ENCODE peak calls at places on chromosomes 7 and 10, in seven cellular contexts. One of them, this sample, is unnamed.

GRCh38 chr10:11109590-11109989 is 91.9 kb downstream of the CELF2 start:
- DNase-seq in PC-3: no peak
- DNase-seq in HCT116: no peak
- DNase-seq in GM23338: no peak
- DNase-seq in MM.1S: no peak
- DNase-seq in neural progenitor cell: no peak
- DNase-seq in hepatocyte: no peak
- DNase-seq in this sample: no peak

GRCh38 chr7:16776053-16776452 is 22.5 kb downstream of the TSPAN13 start:
- DNase-seq in PC-3: no peak
- DNase-seq in neural progenitor cell: peak
- DNase-seq in HCT116: no peak
- DNase-seq in GM23338: no peak
- DNase-seq in MM.1S: no peak
- DNase-seq in hepatocyte: no peak
- DNase-seq in this sample: no peak

GRCh38 chr10:88986549-88987242 is 3.9 kb upstream of the FAS start:
- DNase-seq in GM23338: peak
- DNase-seq in MM.1S: peak
- DNase-seq in neural progenitor cell: peak
- DNase-seq in PC-3: peak
- DNase-seq in hepatocyte: peak
- DNase-seq in HCT116: no peak
- DNase-seq in this sample: peak

GRCh38 chr10:63264852-63265617 is 131.9 kb downstream of the NRBF2 start:
- DNase-seq in PC-3: peak
- DNase-seq in hepatocyte: peak
- DNase-seq in neural progenitor cell: peak
- DNase-seq in GM23338: peak
- DNase-seq in HCT116: no peak
- DNase-seq in MM.1S: peak
- DNase-seq in this sample: peak

GRCh38 chr7:99005776-99006175 is 127.4 kb downstream of the TRRAP start:
- DNase-seq in PC-3: no peak
- DNase-seq in neural progenitor cell: no peak
- DNase-seq in GM23338: no peak
- DNase-seq in hepatocyte: no peak
- DNase-seq in HCT116: no peak
- DNase-seq in MM.1S: no peak
- DNase-seq in this sample: no peak

GRCh38 chr10:15046626-15047025 is 2.9 kb downstream of the OLAH start:
- DNase-seq in hepatocyte: no peak
- DNase-seq in GM23338: no peak
- DNase-seq in HCT116: no peak
- DNase-seq in MM.1S: no peak
- DNase-seq in PC-3: peak
- DNase-seq in neural progenitor cell: no peak
- DNase-seq in this sample: peak

GRCh38 chr10:24449334-24449740 is 240.4 kb downstream of the KIAA1217 start:
- DNase-seq in hepatocyte: no peak
- DNase-seq in neural progenitor cell: no peak
- DNase-seq in MM.1S: peak
- DNase-seq in PC-3: no peak
- DNase-seq in HCT116: no peak
- DNase-seq in GM23338: no peak
- DNase-seq in this sample: peak

GRCh38 chr7:105648561-105649401 is 67.5 kb upstream of the EFCAB10 start:
- DNase-seq in neural progenitor cell: peak
- DNase-seq in PC-3: peak
- DNase-seq in HCT116: peak
- DNase-seq in GM23338: no peak
- DNase-seq in hepatocyte: peak
- DNase-seq in MM.1S: no peak
- DNase-seq in this sample: peak

GRCh38 chr7:116089293-116089692 is 58.7 kb upstream of the TFEC start:
- DNase-seq in GM23338: no peak
- DNase-seq in PC-3: peak
- DNase-seq in HCT116: no peak
- DNase-seq in hepatocyte: no peak
- DNase-seq in neural progenitor cell: no peak
- DNase-seq in MM.1S: no peak
- DNase-seq in this sample: peak

GRCh38 chr10:79024296-79024695 is 44.5 kb upstream of the ZMIZ1 start:
- DNase-seq in HCT116: no peak
- DNase-seq in GM23338: no peak
- DNase-seq in neural progenitor cell: no peak
- DNase-seq in MM.1S: no peak
- DNase-seq in PC-3: no peak
- DNase-seq in hepatocyte: no peak
- DNase-seq in this sample: no peak

GRCh38 chr7:40990841-40991240 is 712.0 kb downstream of the INHBA start:
- DNase-seq in GM23338: no peak
- DNase-seq in hepatocyte: no peak
- DNase-seq in PC-3: no peak
- DNase-seq in neural progenitor cell: no peak
- DNase-seq in MM.1S: no peak
- DNase-seq in HCT116: no peak
- DNase-seq in this sample: peak

GRCh38 chr7:52088008-52088787 is 771.6 kb upstream of the COBL start:
- DNase-seq in PC-3: no peak
- DNase-seq in MM.1S: no peak
- DNase-seq in HCT116: no peak
- DNase-seq in hepatocyte: peak
- DNase-seq in neural progenitor cell: peak
- DNase-seq in GM23338: peak
- DNase-seq in this sample: no peak

GRCh38 chr7:49260501-49260900 is 336.2 kb downstream of the CDC14C start:
- DNase-seq in hepatocyte: no peak
- DNase-seq in GM23338: no peak
- DNase-seq in MM.1S: no peak
- DNase-seq in HCT116: no peak
- DNase-seq in neural progenitor cell: no peak
- DNase-seq in PC-3: no peak
- DNase-seq in this sample: no peak

GRCh38 chr7:34453150-34453549 is 204.9 kb upstream of the NPSR1 start:
- DNase-seq in MM.1S: no peak
- DNase-seq in neural progenitor cell: no peak
- DNase-seq in GM23338: no peak
- DNase-seq in PC-3: no peak
- DNase-seq in hepatocyte: no peak
- DNase-seq in HCT116: no peak
- DNase-seq in this sample: peak

GRCh38 chr10:3419719-3420495 is 247.3 kb upstream of the PITRM1 start:
- DNase-seq in HCT116: no peak
- DNase-seq in MM.1S: no peak
- DNase-seq in neural progenitor cell: no peak
- DNase-seq in GM23338: no peak
- DNase-seq in hepatocyte: no peak
- DNase-seq in PC-3: no peak
- DNase-seq in this sample: no peak

GRCh38 chr10:3654496-3654895 is 130.5 kb downstream of the KLF6 start:
- DNase-seq in GM23338: no peak
- DNase-seq in PC-3: peak
- DNase-seq in MM.1S: no peak
- DNase-seq in HCT116: no peak
- DNase-seq in neural progenitor cell: no peak
- DNase-seq in hepatocyte: no peak
- DNase-seq in this sample: peak

GRCh38 chr7:116736927-116737715 is 65.1 kb downstream of the MET start:
- DNase-seq in MM.1S: peak
- DNase-seq in HCT116: no peak
- DNase-seq in hepatocyte: peak
- DNase-seq in GM23338: no peak
- DNase-seq in neural progenitor cell: no peak
- DNase-seq in PC-3: no peak
- DNase-seq in this sample: peak

GRCh38 chr7:128955981-128956380 is 18.3 kb downstream of the IRF5 start:
- DNase-seq in neural progenitor cell: no peak
- DNase-seq in PC-3: no peak
- DNase-seq in hepatocyte: no peak
- DNase-seq in GM23338: no peak
- DNase-seq in HCT116: no peak
- DNase-seq in MM.1S: no peak
- DNase-seq in this sample: no peak

GRCh38 chr7:142300689-142301088 is 42.8 kb upstream of the PRSS58 start:
- DNase-seq in GM23338: peak
- DNase-seq in PC-3: peak
- DNase-seq in hepatocyte: no peak
- DNase-seq in HCT116: peak
- DNase-seq in MM.1S: no peak
- DNase-seq in neural progenitor cell: peak
- DNase-seq in this sample: no peak

DNA sequence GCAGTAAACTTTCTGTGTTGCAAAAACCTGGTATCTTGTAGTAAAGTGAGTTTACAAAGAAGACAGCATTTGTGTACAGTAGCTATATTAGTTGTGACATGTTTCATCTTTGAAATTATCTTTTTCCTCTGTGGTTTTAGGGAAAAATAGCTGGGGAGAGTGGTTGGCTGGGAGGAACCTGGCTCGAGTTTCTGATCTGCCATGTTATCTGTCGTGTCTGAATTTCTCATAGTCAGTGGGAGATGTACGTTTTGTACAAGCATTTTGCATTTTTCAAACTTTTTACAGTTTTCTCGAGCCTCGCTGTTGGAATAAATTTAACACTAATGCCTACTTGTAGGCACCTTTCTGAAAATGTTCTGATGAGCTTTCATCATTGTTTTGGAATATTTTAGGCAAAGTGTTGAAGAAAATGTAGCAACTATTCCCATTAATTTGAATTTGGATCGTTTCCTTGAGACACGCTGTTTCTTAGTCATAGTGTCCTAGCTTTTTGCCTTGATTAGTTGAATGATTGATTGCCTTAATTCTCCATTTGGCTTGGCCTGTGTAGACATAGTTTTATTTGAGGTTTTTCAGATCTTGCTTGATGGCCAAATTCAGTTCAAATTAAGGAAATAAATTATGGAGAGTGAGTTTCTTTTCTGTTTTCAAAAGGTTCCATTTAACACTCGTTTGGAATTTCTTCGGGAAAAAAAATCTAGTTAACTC is 65.1 kb downstream of the CAMK1D start:
- DNase-seq in neural progenitor cell: no peak
- DNase-seq in hepatocyte: no peak
- DNase-seq in GM23338: no peak
- DNase-seq in PC-3: no peak
- DNase-seq in MM.1S: no peak
- DNase-seq in HCT116: no peak
- DNase-seq in this sample: no peak
- TF ChIP-seq EZH2phosphoT487 in neural progenitor cell: no peak
- TF ChIP-seq EZH2phosphoT487 in hepatocyte: no peak
- TF ChIP-seq EZH2phosphoT487 in GM23338: no peak
- TF ChIP-seq EZH2phosphoT487 in PC-3: no peak
- TF ChIP-seq EZH2phosphoT487 in MM.1S: no peak
- TF ChIP-seq EZH2phosphoT487 in HCT116: no peak
- TF ChIP-seq EZH2phosphoT487 in this sample: no peak

GRCh38 chr10:133200621-133201031 is 29.4 kb upstream of the UTF1 start:
- DNase-seq in GM23338: no peak
- DNase-seq in PC-3: no peak
- DNase-seq in neural progenitor cell: no peak
- DNase-seq in MM.1S: no peak
- DNase-seq in hepatocyte: no peak
- DNase-seq in HCT116: no peak
- DNase-seq in this sample: no peak

GRCh38 chr10:133202778-133203651 is 27.0 kb upstream of the UTF1 start:
- DNase-seq in hepatocyte: no peak
- DNase-seq in MM.1S: no peak
- DNase-seq in GM23338: no peak
- DNase-seq in neural progenitor cell: no peak
- DNase-seq in PC-3: no peak
- DNase-seq in HCT116: no peak
- DNase-seq in this sample: no peak

GRCh38 chr10:133201948-133202725 is 27.9 kb upstream of the UTF1 start:
- DNase-seq in GM23338: no peak
- DNase-seq in MM.1S: no peak
- DNase-seq in HCT116: no peak
- DNase-seq in PC-3: no peak
- DNase-seq in hepatocyte: no peak
- DNase-seq in neural progenitor cell: no peak
- DNase-seq in this sample: no peak

GRCh38 chr10:133199992-133200611 is 29.9 kb upstream of the UTF1 start:
- DNase-seq in HCT116: no peak
- DNase-seq in MM.1S: no peak
- DNase-seq in GM23338: no peak
- DNase-seq in hepatocyte: no peak
- DNase-seq in PC-3: no peak
- DNase-seq in neural progenitor cell: peak
- DNase-seq in this sample: no peak

GRCh38 chr10:133201151-133201947 is 28.7 kb upstream of the UTF1 start:
- DNase-seq in neural progenitor cell: no peak
- DNase-seq in PC-3: no peak
- DNase-seq in hepatocyte: no peak
- DNase-seq in GM23338: no peak
- DNase-seq in MM.1S: no peak
- DNase-seq in HCT116: no peak
- DNase-seq in this sample: no peak
- TF ChIP-seq EZH2 in neural progenitor cell: no peak
- TF ChIP-seq EZH2 in PC-3: no peak
- TF ChIP-seq EZH2 in hepatocyte: no peak
- TF ChIP-seq EZH2 in GM23338: no peak
- TF ChIP-seq EZH2 in MM.1S: no peak
- TF ChIP-seq EZH2 in HCT116: no peak
- TF ChIP-seq EZH2 in this sample: no peak

DNA sequence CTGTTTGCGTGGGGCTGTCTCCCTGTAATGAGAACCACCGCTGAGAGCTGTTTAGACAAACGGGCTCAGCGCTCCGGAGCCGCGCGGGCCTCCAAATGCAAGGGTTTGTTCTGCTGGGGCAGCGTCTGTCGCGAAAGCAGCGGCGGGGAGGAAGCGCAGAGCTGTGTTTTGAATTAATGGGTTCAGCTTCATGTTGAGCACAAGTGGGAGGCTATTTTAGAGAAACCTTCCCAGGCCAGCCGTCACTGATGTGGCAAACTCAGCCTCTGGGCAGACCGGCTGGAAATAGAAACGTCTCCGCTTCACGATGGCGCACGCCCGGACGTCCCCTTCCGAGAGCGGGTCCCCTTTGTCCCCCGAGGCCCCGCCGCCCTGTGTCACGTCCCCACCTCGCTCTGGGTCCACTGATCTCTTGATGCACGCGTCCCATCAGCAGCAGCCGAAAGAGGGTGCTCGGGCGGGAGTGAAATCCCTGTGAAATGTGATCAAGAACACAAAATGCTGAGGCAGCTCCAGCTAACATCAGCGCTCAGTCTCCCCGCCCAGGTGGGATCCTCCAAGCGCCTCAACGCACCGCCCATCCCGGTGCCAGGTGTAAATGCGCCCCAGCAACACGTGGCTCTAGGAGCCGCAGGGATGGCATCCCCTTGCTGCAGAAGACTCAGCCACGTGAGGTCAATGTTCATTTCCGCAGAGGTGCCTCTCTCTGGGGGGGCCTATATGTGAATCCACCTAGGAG is 44.9 kb downstream of the BAMBI start:
- DNase-seq in hepatocyte: peak
- DNase-seq in GM23338: peak
- DNase-seq in HCT116: no peak
- DNase-seq in PC-3: peak
- DNase-seq in MM.1S: no peak
- DNase-seq in neural progenitor cell: peak
- DNase-seq in this sample: peak
- H3K27ac ChIP-seq in hepatocyte: peak
- H3K27ac ChIP-seq in GM23338: no peak
- H3K27ac ChIP-seq in HCT116: no peak
- H3K27ac ChIP-seq in PC-3: no peak
- H3K27ac ChIP-seq in MM.1S: no peak
- H3K27ac ChIP-seq in neural progenitor cell: no peak
- H3K27ac ChIP-seq in this sample: no peak

GRCh38 chr7:144835166-144835611 is 664 bp downstream of the TPK1 start:
- DNase-seq in GM23338: peak
- DNase-seq in PC-3: peak
- DNase-seq in hepatocyte: peak
- DNase-seq in HCT116: no peak
- DNase-seq in neural progenitor cell: peak
- DNase-seq in MM.1S: peak
- DNase-seq in this sample: peak
- TF ChIP-seq EZH2phosphoT487 in GM23338: no peak
- TF ChIP-seq EZH2phosphoT487 in PC-3: no peak
- TF ChIP-seq EZH2phosphoT487 in hepatocyte: no peak
- TF ChIP-seq EZH2phosphoT487 in HCT116: no peak
- TF ChIP-seq EZH2phosphoT487 in neural progenitor cell: no peak
- TF ChIP-seq EZH2phosphoT487 in MM.1S: no peak
- TF ChIP-seq EZH2phosphoT487 in this sample: no peak